ENCODE peak calls at places on chromosomes 1 and 21, in seven cellular contexts. P is neuronal stem cell, K is H9, R is H1, F is IMR-90, Y is mesenchymal stem cell, V is trophoblast cell. E is an unnamed sample. For H3K4me1, the result is how much of the 10 kb centered on the place peaks cover.

GRCh38 chr1:214833357-214833756 is 230.4 kb downstream of the CENPF start:
- DNase-seq in P (no peak), K (no peak), R (no peak), F (peak), Y (peak), V (no peak), E (no peak)

GRCh38 chr1:234963180-234963903 is 165.3 kb downstream of the TOMM20 start:
- DNase-seq in P (no peak), K (no peak), R (no peak), F (peak), Y (peak), V (peak), E (no peak)

GRCh38 chr1:214660900-214661299 is 57.9 kb downstream of the CENPF start:
- DNase-seq in P (no peak), K (no peak), R (no peak), F (peak), Y (peak), V (peak), E (peak)

GRCh38 chr1:42943166-42943565 is 15.5 kb downstream of the SLC2A1 start:
- DNase-seq in P (no peak), K (no peak), R (no peak), F (no peak), Y (no peak), V (no peak), E (no peak)

GRCh38 chr1:173093721-173094450 is 43.1 kb upstream of the TNFSF18 start:
- DNase-seq in P (no peak), K (no peak), R (no peak), F (no peak), Y (no peak), V (no peak), E (no peak)

GRCh38 chr21:44360174-44360573 is 6.8 kb downstream of the TRPM2 start:
- DNase-seq in P (no peak), K (no peak), R (no peak), F (no peak), Y (no peak), V (no peak), E (no peak)

GRCh38 chr1:31238986-31239613 is 587 bp downstream of the NKAIN1 start:
- DNase-seq in P (peak), K (peak), R (peak), F (no peak), Y (peak), V (no peak), E (peak)

GRCh38 chr1:8880068-8880676 is 1.7 kb upstream of the ENO1 start:
- DNase-seq in P (no peak), K (peak), R (no peak), F (peak), Y (peak), V (peak), E (peak)

GRCh38 chr1:19203440-19203839 is 6.6 kb downstream of the UBR4 start:
- DNase-seq in P (no peak), K (no peak), R (no peak), F (peak), Y (peak), V (no peak), E (no peak)

GRCh38 chr21:44083631-44084291 is 23.4 kb upstream of the PWP2 start:
- DNase-seq in P (no peak), K (no peak), R (no peak), F (no peak), Y (no peak), V (no peak), E (no peak)

GRCh38 chr1:217506878-217507277 is 124.0 kb downstream of the GPATCH2 start:
- DNase-seq in P (no peak), K (no peak), R (no peak), F (peak), Y (no peak), V (no peak), E (no peak)

GRCh38 chr1:156560585-156561163 is 11.7 kb downstream of the IQGAP3 start:
- DNase-seq in P (no peak), K (no peak), R (no peak), F (no peak), Y (no peak), V (no peak), E (peak)

GRCh38 chr1:7616076-7616833 is 154.8 kb upstream of the VAMP3 start:
- DNase-seq in P (peak), K (peak), R (no peak), F (peak), Y (peak), V (peak), E (peak)

GRCh38 chr1:3900969-3901529 is 977 bp upstream of the C1orf174 start:
- DNase-seq in P (peak), K (peak), R (peak), F (peak), Y (peak), V (peak), E (peak)
- H2BK5ac ChIP-seq in P (peak), K (no peak), R (peak), F (peak), Y (peak), V (peak), E (peak)

GRCh38 chr1:25037174-25038074 is 107.3 kb upstream of the RUNX3 start:
- DNase-seq in P (no peak), K (peak), R (no peak), F (peak), Y (peak), V (no peak), E (peak)

GRCh38 chr1:25040122-25040685 is 110.1 kb upstream of the RUNX3 start:
- DNase-seq in P (no peak), K (no peak), R (no peak), F (no peak), Y (no peak), V (no peak), E (no peak)

GRCh38 chr1:25036117-25036546 is 106.1 kb upstream of the RUNX3 start:
- DNase-seq in P (no peak), K (no peak), R (no peak), F (no peak), Y (no peak), V (no peak), E (no peak)

GRCh38 chr1:25039229-25039628 is 109.2 kb upstream of the RUNX3 start:
- DNase-seq in P (no peak), K (no peak), R (no peak), F (peak), Y (peak), V (no peak), E (peak)

GRCh38 chr1:25038699-25039098 is 108.6 kb upstream of the RUNX3 start:
- DNase-seq in P (no peak), K (no peak), R (no peak), F (no peak), Y (no peak), V (no peak), E (no peak)
- H3K4me1 ChIP-seq in P (under half), K (under half), R (under half), F (under half), Y (under half), V (under half), E (under half)

GRCh38 chr1:85171721-85172120 is 29.1 kb downstream of the SYDE2 start:
- DNase-seq in P (no peak), K (no peak), R (no peak), F (no peak), Y (no peak), V (no peak), E (no peak)
- H2BK5ac ChIP-seq in P (no peak), K (no peak), R (no peak), F (no peak), Y (no peak), V (no peak), E (no peak)

DNA sequence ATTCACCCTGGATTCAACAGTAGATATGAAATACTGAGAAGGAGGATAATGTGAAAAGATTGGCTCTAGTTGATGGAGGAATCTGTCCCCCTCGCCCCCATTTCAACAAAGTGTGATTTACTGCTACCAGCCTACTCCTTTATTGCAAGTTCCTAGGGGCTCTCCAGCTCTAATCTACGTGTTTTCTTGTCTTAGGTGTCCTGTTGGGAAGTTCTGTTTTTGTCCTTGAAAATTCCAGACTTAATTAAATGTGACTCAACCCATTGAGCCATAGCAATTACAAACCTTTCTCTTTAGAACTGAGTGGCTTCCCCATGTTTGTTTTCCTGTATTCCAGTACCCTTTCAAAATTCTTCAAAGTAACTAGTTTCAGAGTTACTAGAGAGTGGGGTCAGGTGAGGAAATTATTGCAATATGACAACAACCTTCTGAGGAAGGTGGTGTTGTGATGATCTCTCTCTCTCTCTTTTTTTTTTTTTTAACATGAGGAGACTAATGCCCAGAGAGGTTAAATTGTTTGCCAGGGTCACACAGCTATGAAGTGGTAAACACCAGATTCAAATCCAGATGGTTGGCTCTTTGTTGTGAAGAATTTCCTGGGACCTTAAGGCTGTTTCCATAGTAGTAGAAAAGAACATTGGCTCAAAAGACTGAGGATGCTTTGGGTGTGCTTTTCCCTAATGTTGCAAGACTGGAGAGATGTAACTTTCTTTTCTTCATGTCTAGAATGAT is 3.5 kb downstream of the RGL1 start:
- DNase-seq in P (no peak), K (no peak), R (no peak), F (no peak), Y (peak), V (no peak), E (no peak)
- H3K4me1 ChIP-seq in P (under half), K (under half), R (under half), F (under half), Y (under half), V (under half), E (under half)

DNA sequence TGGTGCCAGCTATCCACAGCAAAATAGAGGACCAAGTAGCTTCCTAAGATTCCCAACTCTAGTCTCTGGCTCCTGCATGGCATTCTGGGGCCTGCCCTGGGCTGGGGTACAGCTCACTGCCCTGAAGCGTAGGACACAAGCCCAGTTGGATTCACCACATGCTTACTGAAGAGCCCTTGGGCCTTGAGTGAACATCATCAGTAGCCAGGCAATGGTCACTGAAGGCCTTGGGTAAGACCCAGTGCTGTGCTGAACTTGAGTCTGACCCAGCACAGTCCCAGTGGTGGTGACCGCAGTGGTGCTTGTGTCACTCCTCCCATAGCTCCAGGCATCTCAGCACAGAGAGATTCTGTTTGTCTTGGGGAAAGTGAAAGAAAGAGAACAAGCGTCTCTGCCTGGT is 7.7 kb upstream of the LCE3A start:
- DNase-seq in P (no peak), K (no peak), R (no peak), F (no peak), Y (no peak), V (no peak), E (no peak)
- H2BK5ac ChIP-seq in P (no peak), K (no peak), R (no peak), F (no peak), Y (no peak), V (no peak), E (no peak)

GRCh38 chr1:17870679-17871078 is 115.5 kb downstream of the ACTL8 start:
- DNase-seq in P (no peak), K (no peak), R (no peak), F (no peak), Y (no peak), V (no peak), E (no peak)
- H3K4me1 ChIP-seq in P (under half), K (under half), R (under half), F (under half), Y (under half), V (under half), E (under half)

GRCh38 chr1:240714893-240715292 is 102.9 kb upstream of the GREM2 start:
- DNase-seq in P (no peak), K (no peak), R (no peak), F (no peak), Y (no peak), V (no peak), E (no peak)
- H2BK5ac ChIP-seq in P (no peak), K (no peak), R (no peak), F (no peak), Y (no peak), V (no peak), E (no peak)